ENCODE peak calls at places on chromosomes 5 and 9, in ten cellular contexts. One of them, this sample, is unnamed.

GRCh38 chr5:20300110-20300509 is 312.1 kb upstream of the CDH18 start:
- DNase-seq in NCI-H2171: no peak
- DNase-seq in upper lobe of left lung: no peak
- DNase-seq in HS-5: no peak
- DNase-seq in activated CD8-positive, alpha-beta memory T cell treated with anti-CD3 and anti-CD28 coated beads, Interleukin-2, amount 50 U/mL, for 4 hours: no peak
- DNase-seq in non-pigmented ciliary epithelial cell: no peak
- DNase-seq in AG04450: no peak
- DNase-seq in nephron progenitor cell: no peak
- DNase-seq in heart right ventricle: no peak
- DNase-seq in effector memory CD8-positive, alpha-beta T cell: no peak
- DNase-seq in this sample: no peak

GRCh38 chr9:72597606-72598005 is 76.2 kb downstream of the TMC1 start:
- DNase-seq in activated CD8-positive, alpha-beta memory T cell treated with anti-CD3 and anti-CD28 coated beads, Interleukin-2, amount 50 U/mL, for 4 hours: no peak
- DNase-seq in effector memory CD8-positive, alpha-beta T cell: no peak
- DNase-seq in AG04450: no peak
- DNase-seq in heart right ventricle: no peak
- DNase-seq in upper lobe of left lung: no peak
- DNase-seq in NCI-H2171: no peak
- DNase-seq in non-pigmented ciliary epithelial cell: no peak
- DNase-seq in HS-5: no peak
- DNase-seq in nephron progenitor cell: no peak
- DNase-seq in this sample: no peak

GRCh38 chr5:23314827-23315226 is 192.6 kb upstream of the PRDM9 start:
- DNase-seq in non-pigmented ciliary epithelial cell: peak
- DNase-seq in AG04450: no peak
- DNase-seq in NCI-H2171: no peak
- DNase-seq in effector memory CD8-positive, alpha-beta T cell: no peak
- DNase-seq in HS-5: peak
- DNase-seq in heart right ventricle: no peak
- DNase-seq in upper lobe of left lung: no peak
- DNase-seq in nephron progenitor cell: no peak
- DNase-seq in activated CD8-positive, alpha-beta memory T cell treated with anti-CD3 and anti-CD28 coated beads, Interleukin-2, amount 50 U/mL, for 4 hours: no peak
- DNase-seq in this sample: no peak

GRCh38 chr5:146568161-146568560 is 52.2 kb upstream of the GPR151 start:
- DNase-seq in upper lobe of left lung: no peak
- DNase-seq in heart right ventricle: no peak
- DNase-seq in effector memory CD8-positive, alpha-beta T cell: no peak
- DNase-seq in AG04450: no peak
- DNase-seq in activated CD8-positive, alpha-beta memory T cell treated with anti-CD3 and anti-CD28 coated beads, Interleukin-2, amount 50 U/mL, for 4 hours: no peak
- DNase-seq in non-pigmented ciliary epithelial cell: no peak
- DNase-seq in HS-5: no peak
- DNase-seq in nephron progenitor cell: no peak
- DNase-seq in NCI-H2171: no peak
- DNase-seq in this sample: no peak

GRCh38 chr5:14766591-14766990 is 102.1 kb downstream of the OTULIN start:
- DNase-seq in nephron progenitor cell: no peak
- DNase-seq in heart right ventricle: no peak
- DNase-seq in upper lobe of left lung: no peak
- DNase-seq in non-pigmented ciliary epithelial cell: no peak
- DNase-seq in activated CD8-positive, alpha-beta memory T cell treated with anti-CD3 and anti-CD28 coated beads, Interleukin-2, amount 50 U/mL, for 4 hours: no peak
- DNase-seq in NCI-H2171: no peak
- DNase-seq in effector memory CD8-positive, alpha-beta T cell: no peak
- DNase-seq in AG04450: no peak
- DNase-seq in HS-5: no peak
- DNase-seq in this sample: no peak

GRCh38 chr9:74497750-74498615 is 848 bp downstream of the RORB start:
- DNase-seq in activated CD8-positive, alpha-beta memory T cell treated with anti-CD3 and anti-CD28 coated beads, Interleukin-2, amount 50 U/mL, for 4 hours: no peak
- DNase-seq in AG04450: no peak
- DNase-seq in NCI-H2171: no peak
- DNase-seq in non-pigmented ciliary epithelial cell: no peak
- DNase-seq in heart right ventricle: no peak
- DNase-seq in HS-5: no peak
- DNase-seq in nephron progenitor cell: peak
- DNase-seq in effector memory CD8-positive, alpha-beta T cell: no peak
- DNase-seq in upper lobe of left lung: peak
- DNase-seq in this sample: no peak

GRCh38 chr9:14692918-14693861 is at the start of gene ZDHHC21:
- DNase-seq in heart right ventricle: peak
- DNase-seq in nephron progenitor cell: peak
- DNase-seq in activated CD8-positive, alpha-beta memory T cell treated with anti-CD3 and anti-CD28 coated beads, Interleukin-2, amount 50 U/mL, for 4 hours: peak
- DNase-seq in effector memory CD8-positive, alpha-beta T cell: peak
- DNase-seq in AG04450: no peak
- DNase-seq in NCI-H2171: peak
- DNase-seq in non-pigmented ciliary epithelial cell: no peak
- DNase-seq in HS-5: no peak
- DNase-seq in upper lobe of left lung: peak
- DNase-seq in this sample: peak

GRCh38 chr9:130763585-130764200 is 70.1 kb downstream of the EXOSC2 start:
- DNase-seq in nephron progenitor cell: no peak
- DNase-seq in effector memory CD8-positive, alpha-beta T cell: no peak
- DNase-seq in AG04450: no peak
- DNase-seq in activated CD8-positive, alpha-beta memory T cell treated with anti-CD3 and anti-CD28 coated beads, Interleukin-2, amount 50 U/mL, for 4 hours: no peak
- DNase-seq in upper lobe of left lung: no peak
- DNase-seq in HS-5: no peak
- DNase-seq in heart right ventricle: no peak
- DNase-seq in NCI-H2171: no peak
- DNase-seq in non-pigmented ciliary epithelial cell: no peak
- DNase-seq in this sample: no peak

GRCh38 chr5:174612686-174613085 is 111.7 kb upstream of the MSX2 start:
- DNase-seq in heart right ventricle: no peak
- DNase-seq in AG04450: no peak
- DNase-seq in non-pigmented ciliary epithelial cell: no peak
- DNase-seq in activated CD8-positive, alpha-beta memory T cell treated with anti-CD3 and anti-CD28 coated beads, Interleukin-2, amount 50 U/mL, for 4 hours: no peak
- DNase-seq in effector memory CD8-positive, alpha-beta T cell: no peak
- DNase-seq in upper lobe of left lung: no peak
- DNase-seq in nephron progenitor cell: no peak
- DNase-seq in HS-5: no peak
- DNase-seq in NCI-H2171: no peak
- DNase-seq in this sample: no peak

GRCh38 chr5:78566747-78567449 is 81.7 kb downstream of the LHFPL2 start:
- DNase-seq in non-pigmented ciliary epithelial cell: no peak
- DNase-seq in activated CD8-positive, alpha-beta memory T cell treated with anti-CD3 and anti-CD28 coated beads, Interleukin-2, amount 50 U/mL, for 4 hours: no peak
- DNase-seq in nephron progenitor cell: no peak
- DNase-seq in upper lobe of left lung: no peak
- DNase-seq in effector memory CD8-positive, alpha-beta T cell: no peak
- DNase-seq in NCI-H2171: no peak
- DNase-seq in AG04450: no peak
- DNase-seq in HS-5: no peak
- DNase-seq in heart right ventricle: no peak
- DNase-seq in this sample: no peak

GRCh38 chr5:53039855-53040254 is 50.7 kb downstream of the ITGA2 start:
- DNase-seq in HS-5: no peak
- DNase-seq in AG04450: no peak
- DNase-seq in heart right ventricle: no peak
- DNase-seq in non-pigmented ciliary epithelial cell: no peak
- DNase-seq in activated CD8-positive, alpha-beta memory T cell treated with anti-CD3 and anti-CD28 coated beads, Interleukin-2, amount 50 U/mL, for 4 hours: no peak
- DNase-seq in upper lobe of left lung: no peak
- DNase-seq in effector memory CD8-positive, alpha-beta T cell: no peak
- DNase-seq in NCI-H2171: no peak
- DNase-seq in nephron progenitor cell: no peak
- DNase-seq in this sample: no peak

GRCh38 chr5:132901036-132901435 is 27.6 kb downstream of the LEAP2 start:
- DNase-seq in nephron progenitor cell: no peak
- DNase-seq in non-pigmented ciliary epithelial cell: no peak
- DNase-seq in NCI-H2171: no peak
- DNase-seq in heart right ventricle: no peak
- DNase-seq in activated CD8-positive, alpha-beta memory T cell treated with anti-CD3 and anti-CD28 coated beads, Interleukin-2, amount 50 U/mL, for 4 hours: no peak
- DNase-seq in HS-5: no peak
- DNase-seq in AG04450: no peak
- DNase-seq in upper lobe of left lung: no peak
- DNase-seq in effector memory CD8-positive, alpha-beta T cell: no peak
- DNase-seq in this sample: no peak

GRCh38 chr9:109989296-109989695 is 209.3 kb downstream of the PALM2AKAP2 start:
- DNase-seq in HS-5: no peak
- DNase-seq in nephron progenitor cell: no peak
- DNase-seq in activated CD8-positive, alpha-beta memory T cell treated with anti-CD3 and anti-CD28 coated beads, Interleukin-2, amount 50 U/mL, for 4 hours: no peak
- DNase-seq in heart right ventricle: no peak
- DNase-seq in NCI-H2171: no peak
- DNase-seq in AG04450: no peak
- DNase-seq in non-pigmented ciliary epithelial cell: peak
- DNase-seq in upper lobe of left lung: no peak
- DNase-seq in effector memory CD8-positive, alpha-beta T cell: no peak
- DNase-seq in this sample: no peak

GRCh38 chr5:36304095-36304494 is 2.4 kb upstream of the RANBP3L start:
- DNase-seq in nephron progenitor cell: no peak
- DNase-seq in activated CD8-positive, alpha-beta memory T cell treated with anti-CD3 and anti-CD28 coated beads, Interleukin-2, amount 50 U/mL, for 4 hours: no peak
- DNase-seq in HS-5: no peak
- DNase-seq in non-pigmented ciliary epithelial cell: no peak
- DNase-seq in NCI-H2171: no peak
- DNase-seq in AG04450: no peak
- DNase-seq in upper lobe of left lung: no peak
- DNase-seq in heart right ventricle: no peak
- DNase-seq in effector memory CD8-positive, alpha-beta T cell: no peak
- DNase-seq in this sample: no peak

GRCh38 chr5:76402880-76403712 is at the start of gene IQGAP2:
- DNase-seq in upper lobe of left lung: peak
- DNase-seq in AG04450: peak
- DNase-seq in non-pigmented ciliary epithelial cell: no peak
- DNase-seq in NCI-H2171: no peak
- DNase-seq in effector memory CD8-positive, alpha-beta T cell: peak
- DNase-seq in heart right ventricle: peak
- DNase-seq in nephron progenitor cell: peak
- DNase-seq in activated CD8-positive, alpha-beta memory T cell treated with anti-CD3 and anti-CD28 coated beads, Interleukin-2, amount 50 U/mL, for 4 hours: peak
- DNase-seq in HS-5: no peak
- DNase-seq in this sample: peak

GRCh38 chr5:109713453-109713852 is 23.7 kb downstream of the MAN2A1 start:
- DNase-seq in effector memory CD8-positive, alpha-beta T cell: no peak
- DNase-seq in nephron progenitor cell: no peak
- DNase-seq in heart right ventricle: no peak
- DNase-seq in upper lobe of left lung: no peak
- DNase-seq in AG04450: no peak
- DNase-seq in NCI-H2171: no peak
- DNase-seq in HS-5: no peak
- DNase-seq in non-pigmented ciliary epithelial cell: no peak
- DNase-seq in activated CD8-positive, alpha-beta memory T cell treated with anti-CD3 and anti-CD28 coated beads, Interleukin-2, amount 50 U/mL, for 4 hours: no peak
- DNase-seq in this sample: no peak

GRCh38 chr5:137778772-137779564 is 24.8 kb upstream of the HNRNPA0 start:
- DNase-seq in nephron progenitor cell: no peak
- DNase-seq in activated CD8-positive, alpha-beta memory T cell treated with anti-CD3 and anti-CD28 coated beads, Interleukin-2, amount 50 U/mL, for 4 hours: no peak
- DNase-seq in HS-5: peak
- DNase-seq in non-pigmented ciliary epithelial cell: no peak
- DNase-seq in NCI-H2171: peak
- DNase-seq in AG04450: no peak
- DNase-seq in upper lobe of left lung: no peak
- DNase-seq in heart right ventricle: no peak
- DNase-seq in effector memory CD8-positive, alpha-beta T cell: no peak
- DNase-seq in this sample: no peak

GRCh38 chr9:37426846-37427245 is 4.3 kb downstream of the GRHPR start:
- DNase-seq in NCI-H2171: no peak
- DNase-seq in AG04450: no peak
- DNase-seq in non-pigmented ciliary epithelial cell: no peak
- DNase-seq in HS-5: no peak
- DNase-seq in activated CD8-positive, alpha-beta memory T cell treated with anti-CD3 and anti-CD28 coated beads, Interleukin-2, amount 50 U/mL, for 4 hours: no peak
- DNase-seq in effector memory CD8-positive, alpha-beta T cell: no peak
- DNase-seq in nephron progenitor cell: no peak
- DNase-seq in heart right ventricle: no peak
- DNase-seq in upper lobe of left lung: no peak
- DNase-seq in this sample: no peak

GRCh38 chr5:121758640-121759039 is 93.0 kb upstream of the FTMT start:
- DNase-seq in effector memory CD8-positive, alpha-beta T cell: no peak
- DNase-seq in activated CD8-positive, alpha-beta memory T cell treated with anti-CD3 and anti-CD28 coated beads, Interleukin-2, amount 50 U/mL, for 4 hours: no peak
- DNase-seq in NCI-H2171: no peak
- DNase-seq in heart right ventricle: no peak
- DNase-seq in HS-5: no peak
- DNase-seq in upper lobe of left lung: no peak
- DNase-seq in non-pigmented ciliary epithelial cell: no peak
- DNase-seq in AG04450: no peak
- DNase-seq in nephron progenitor cell: no peak
- DNase-seq in this sample: no peak

GRCh38 chr5:38531518-38531917 is 24.9 kb downstream of the LIFR start:
- DNase-seq in AG04450: no peak
- DNase-seq in effector memory CD8-positive, alpha-beta T cell: no peak
- DNase-seq in non-pigmented ciliary epithelial cell: no peak
- DNase-seq in activated CD8-positive, alpha-beta memory T cell treated with anti-CD3 and anti-CD28 coated beads, Interleukin-2, amount 50 U/mL, for 4 hours: no peak
- DNase-seq in upper lobe of left lung: no peak
- DNase-seq in NCI-H2171: no peak
- DNase-seq in HS-5: no peak
- DNase-seq in nephron progenitor cell: no peak
- DNase-seq in heart right ventricle: no peak
- DNase-seq in this sample: no peak

GRCh38 chr9:97903168-97903567 is 19.1 kb downstream of the TRMO start:
- DNase-seq in NCI-H2171: no peak
- DNase-seq in HS-5: no peak
- DNase-seq in upper lobe of left lung: no peak
- DNase-seq in effector memory CD8-positive, alpha-beta T cell: no peak
- DNase-seq in heart right ventricle: no peak
- DNase-seq in activated CD8-positive, alpha-beta memory T cell treated with anti-CD3 and anti-CD28 coated beads, Interleukin-2, amount 50 U/mL, for 4 hours: no peak
- DNase-seq in AG04450: no peak
- DNase-seq in nephron progenitor cell: no peak
- DNase-seq in non-pigmented ciliary epithelial cell: no peak
- DNase-seq in this sample: no peak

GRCh38 chr9:129886226-129887174 is 51.2 kb downstream of the USP20 start:
- DNase-seq in non-pigmented ciliary epithelial cell: no peak
- DNase-seq in activated CD8-positive, alpha-beta memory T cell treated with anti-CD3 and anti-CD28 coated beads, Interleukin-2, amount 50 U/mL, for 4 hours: peak
- DNase-seq in NCI-H2171: no peak
- DNase-seq in upper lobe of left lung: peak
- DNase-seq in AG04450: no peak
- DNase-seq in HS-5: no peak
- DNase-seq in effector memory CD8-positive, alpha-beta T cell: peak
- DNase-seq in nephron progenitor cell: no peak
- DNase-seq in heart right ventricle: no peak
- DNase-seq in this sample: no peak

GRCh38 chr5:115379622-115380344 is 83.3 kb upstream of the CCDC112 start:
- DNase-seq in HS-5: no peak
- DNase-seq in NCI-H2171: no peak
- DNase-seq in non-pigmented ciliary epithelial cell: no peak
- DNase-seq in AG04450: no peak
- DNase-seq in effector memory CD8-positive, alpha-beta T cell: no peak
- DNase-seq in activated CD8-positive, alpha-beta memory T cell treated with anti-CD3 and anti-CD28 coated beads, Interleukin-2, amount 50 U/mL, for 4 hours: no peak
- DNase-seq in nephron progenitor cell: no peak
- DNase-seq in heart right ventricle: no peak
- DNase-seq in upper lobe of left lung: peak
- DNase-seq in this sample: no peak

GRCh38 chr5:97458851-97459250 is 275.8 kb upstream of the RIOK2 start:
- DNase-seq in upper lobe of left lung: no peak
- DNase-seq in nephron progenitor cell: no peak
- DNase-seq in HS-5: no peak
- DNase-seq in heart right ventricle: no peak
- DNase-seq in AG04450: no peak
- DNase-seq in activated CD8-positive, alpha-beta memory T cell treated with anti-CD3 and anti-CD28 coated beads, Interleukin-2, amount 50 U/mL, for 4 hours: no peak
- DNase-seq in NCI-H2171: no peak
- DNase-seq in non-pigmented ciliary epithelial cell: no peak
- DNase-seq in effector memory CD8-positive, alpha-beta T cell: no peak
- DNase-seq in this sample: no peak

GRCh38 chr9:127415657-127416056 is 8.5 kb upstream of the ZNF79 start:
- DNase-seq in effector memory CD8-positive, alpha-beta T cell: no peak
- DNase-seq in non-pigmented ciliary epithelial cell: no peak
- DNase-seq in AG04450: no peak
- DNase-seq in activated CD8-positive, alpha-beta memory T cell treated with anti-CD3 and anti-CD28 coated beads, Interleukin-2, amount 50 U/mL, for 4 hours: no peak
- DNase-seq in heart right ventricle: no peak
- DNase-seq in HS-5: no peak
- DNase-seq in NCI-H2171: no peak
- DNase-seq in nephron progenitor cell: no peak
- DNase-seq in upper lobe of left lung: no peak
- DNase-seq in this sample: no peak

GRCh38 chr9:73643379-73644013 is 491.8 kb downstream of the ANXA1 start:
- DNase-seq in upper lobe of left lung: no peak
- DNase-seq in nephron progenitor cell: no peak
- DNase-seq in activated CD8-positive, alpha-beta memory T cell treated with anti-CD3 and anti-CD28 coated beads, Interleukin-2, amount 50 U/mL, for 4 hours: no peak
- DNase-seq in NCI-H2171: no peak
- DNase-seq in AG04450: no peak
- DNase-seq in HS-5: peak
- DNase-seq in effector memory CD8-positive, alpha-beta T cell: no peak
- DNase-seq in non-pigmented ciliary epithelial cell: peak
- DNase-seq in heart right ventricle: no peak
- DNase-seq in this sample: no peak

GRCh38 chr9:128917151-128917849 is 3.5 kb upstream of the PHYHD1 start:
- DNase-seq in non-pigmented ciliary epithelial cell: no peak
- DNase-seq in nephron progenitor cell: no peak
- DNase-seq in activated CD8-positive, alpha-beta memory T cell treated with anti-CD3 and anti-CD28 coated beads, Interleukin-2, amount 50 U/mL, for 4 hours: no peak
- DNase-seq in effector memory CD8-positive, alpha-beta T cell: no peak
- DNase-seq in AG04450: no peak
- DNase-seq in heart right ventricle: peak
- DNase-seq in upper lobe of left lung: peak
- DNase-seq in HS-5: no peak
- DNase-seq in NCI-H2171: no peak
- DNase-seq in this sample: peak

This sample was measured in suprapubic skin.